ENCODE peak calls at places on chromosomes 4 and X, in five cellular contexts. V is T-helper 2 cell; N is activated naive CD4-positive, alpha-beta T cell treated with anti-CD3 and anti-CD28 coated beads for 36 hours; A is stimulated activated naive CD8-positive, alpha-beta T cell treated with anti-CD3 and anti-CD28 coated beads, Interleukin-15, Interleukin-2, amounts not matched to agents 100 U/mL and 50 U/mL, for 24 hours; X is ecto neural progenitor cell. F is an unnamed sample.

GRCh38 chrX:9907645-9908387 is 59.3 kb upstream of the CLDN34 start:
- DNase-seq in N (no peak), V (no peak), X (no peak), A (no peak), F (no peak)

GRCh38 chrX:107726809-107727534 is 48.6 kb downstream of the TSC22D3 start:
- DNase-seq in N (no peak), V (no peak), X (no peak), A (no peak), F (no peak)

GRCh38 chr4:151804821-151805220 is 44.0 kb upstream of the GATB start:
- DNase-seq in X (no peak), N (no peak), V (no peak), A (no peak), F (no peak)

GRCh38 chr4:137474711-137475301 is 57.5 kb downstream of the PCDH18 start:
- DNase-seq in N (no peak), A (no peak), X (no peak), V (no peak), F (no peak)

GRCh38 chr4:77538574-77539157 is 67.0 kb upstream of the CXCL13 start:
- DNase-seq in N (no peak), V (no peak), A (no peak), X (no peak), F (no peak)

GRCh38 chr4:105944535-105944934 is 49.3 kb downstream of the NPNT start:
- DNase-seq in N (no peak), X (no peak), A (no peak), V (no peak), F (no peak)

GRCh38 chr4:101020956-101021355 is 326.4 kb downstream of the PPP3CA start:
- DNase-seq in X (no peak), V (no peak), A (no peak), N (no peak), F (no peak)

GRCh38 chrX:1425381-1425780 is 27.3 kb downstream of the ASMTL start:
- DNase-seq in A (no peak), V (no peak), N (no peak), X (no peak), F (no peak)

GRCh38 chr4:8228319-8229250 is 29.5 kb downstream of the SH3TC1 start:
- DNase-seq in N (peak), V (peak), A (peak), X (no peak), F (no peak)

GRCh38 chr4:22667332-22667731 is 25.4 kb upstream of the GBA3 start:
- DNase-seq in A (no peak), X (no peak), V (no peak), N (no peak), F (no peak)

GRCh38 chrX:40104649-40105015 is 6.9 kb upstream of the BCOR start:
- DNase-seq in X (peak), N (no peak), A (peak), V (no peak), F (no peak)

GRCh38 chrX:20711366-20711765 is 444.7 kb upstream of the RPS6KA3 start:
- DNase-seq in X (no peak), V (no peak), A (no peak), N (no peak), F (no peak)

GRCh38 chrX:48785156-48785524 is 1.2 kb upstream of the GATA1 start:
- DNase-seq in V (no peak), N (no peak), A (no peak), X (no peak), F (no peak)

GRCh38 chr4:112318239-112319142 is 21.3 kb downstream of the ALPK1 start:
- DNase-seq in N (no peak), A (no peak), V (no peak), X (no peak), F (no peak)

GRCh38 chr4:33890841-33891240 is 2353.5 kb downstream of the ARAP2 start:
- DNase-seq in X (no peak), A (no peak), N (no peak), V (no peak), F (no peak)

GRCh38 chr4:134622194-134622593 is 420.6 kb upstream of the PABPC4L start:
- DNase-seq in A (no peak), V (no peak), X (no peak), N (no peak), F (no peak)

GRCh38 chrX:19904778-19905367 is 17.5 kb upstream of the SH3KBP1 start:
- DNase-seq in A (no peak), N (peak), X (no peak), V (no peak), F (no peak)

GRCh38 chr4:76984788-76985211 is 35.2 kb downstream of the SEPTIN11 start:
- DNase-seq in N (no peak), X (no peak), A (no peak), V (no peak), F (no peak)

GRCh38 chrX:47358387-47359065 is 11.9 kb upstream of the ZNF157 start:
- DNase-seq in N (peak), V (no peak), A (no peak), X (no peak), F (no peak)

GRCh38 chrX:129690435-129690834 is 35.7 kb upstream of the APLN start:
- DNase-seq in A (no peak), N (no peak), X (no peak), V (no peak), F (no peak)

GRCh38 chr4:176444741-176445140 is 125.0 kb downstream of the SPCS3 start:
- DNase-seq in N (no peak), X (no peak), A (no peak), V (no peak), F (no peak)

GRCh38 chrX:23052324-23052723 is 52.6 kb downstream of the DDX53 start:
- DNase-seq in A (no peak), N (no peak), V (no peak), X (no peak), F (no peak)

GRCh38 chr4:120007171-120007894 is 59.3 kb downstream of the MAD2L1 start:
- DNase-seq in V (no peak), A (no peak), X (no peak), N (no peak), F (no peak)

GRCh38 chr4:150385606-150386005 is 196.3 kb upstream of the MAB21L2 start:
- DNase-seq in X (no peak), A (no peak), V (no peak), N (no peak), F (no peak)

GRCh38 chr4:182231080-182231479 is 12.1 kb upstream of the TENM3 start:
- DNase-seq in X (no peak), A (no peak), N (no peak), V (no peak), F (no peak)

GRCh38 chrX:53939127-53939526 is 105.1 kb downstream of the PHF8 start:
- DNase-seq in N (no peak), X (no peak), A (no peak), V (no peak), F (no peak)

GRCh38 chr4:5678977-5679376 is 29.4 kb downstream of the EVC2 start:
- DNase-seq in V (no peak), A (no peak), N (no peak), X (no peak), F (no peak)

GRCh38 chr4:120929847-120930246 is 7.3 kb upstream of the PRDM5 start:
- DNase-seq in N (no peak), X (no peak), A (no peak), V (no peak), F (no peak)

GRCh38 chr4:87541521-87541920 is 12.3 kb upstream of the SPARCL1 start:
- DNase-seq in A (no peak), X (no peak), V (no peak), N (no peak), F (no peak)

GRCh38 chrX:154010330-154011087 is 9.2 kb downstream of the IRAK1 start:
- DNase-seq in V (no peak), N (no peak), A (no peak), X (no peak), F (no peak)

GRCh38 chrX:96098471-96098870 is 586.2 kb upstream of the DIAPH2 start:
- DNase-seq in V (no peak), X (no peak), A (no peak), N (no peak), F (no peak)

GRCh38 chr4:54118850-54119589 is 19.1 kb downstream of the GSX2 start:
- DNase-seq in A (no peak), X (no peak), V (no peak), N (no peak), F (no peak)

GRCh38 chr4:8427761-8428287 is 12.7 kb downstream of the ACOX3 start:
- DNase-seq in V (no peak), N (no peak), A (no peak), X (no peak), F (no peak)

GRCh38 chr4:166594326-166594946 is 639.9 kb downstream of the SPOCK3 start:
- DNase-seq in N (peak), X (peak), A (no peak), V (no peak), F (no peak)

GRCh38 chr4:123699823-123700822 is 303.5 kb downstream of the SPRY1 start:
- DNase-seq in V (no peak), A (no peak), X (no peak), N (no peak), F (no peak)

GRCh38 chr4:76087007-76087769 is 12.7 kb downstream of the ART3 start:
- DNase-seq in V (no peak), A (peak), N (peak), X (peak), F (no peak)

GRCh38 chr4:25670991-25671390 is 15.3 kb downstream of the SLC34A2 start:
- DNase-seq in X (no peak), A (no peak), V (no peak), N (no peak), F (peak)

GRCh38 chrX:13119386-13119785 is 75.0 kb upstream of the FAM9C start:
- DNase-seq in A (no peak), X (no peak), V (no peak), N (no peak), F (no peak)

GRCh38 chr4:112253382-112254000 is 21.9 kb downstream of the AP1AR start:
- DNase-seq in A (no peak), N (no peak), X (no peak), V (no peak), F (no peak)

F was measured in cardiac septum.